ENCODE peak calls at places on chromosomes 1 and 21, in ten cellular contexts. O, B, K, Y, P, S, G, X, E and H are unnamed samples.

GRCh38 chr1:186643600-186643999 is 36.6 kb downstream of the PTGS2 start:
- DNase-seq in O (no peak), B (no peak), K (no peak), Y (no peak), P (no peak), S (no peak), G (no peak), X (no peak), E (peak), H (peak)

GRCh38 chr1:174433451-174433850 is 14.3 kb upstream of the GPR52 start:
- DNase-seq in O (no peak), B (no peak), K (no peak), Y (no peak), P (no peak), S (no peak), G (no peak), X (no peak), E (peak), H (peak)

GRCh38 chr1:66769512-66770229 is 17.4 kb downstream of the DYNLT5 start:
- DNase-seq in O (no peak), B (no peak), K (no peak), Y (no peak), P (no peak), S (peak), G (no peak), X (no peak), E (no peak), H (no peak)

GRCh38 chr1:10734900-10735602 is 61.4 kb downstream of the CASZ1 start:
- DNase-seq in O (no peak), B (peak), K (no peak), Y (peak), P (no peak), S (no peak), G (no peak), X (no peak), E (no peak), H (no peak)

GRCh38 chr1:81808760-81809159 is 8.0 kb downstream of the ADGRL2 start:
- DNase-seq in O (no peak), B (no peak), K (no peak), Y (no peak), P (no peak), S (no peak), G (no peak), X (no peak), E (no peak), H (peak)

GRCh38 chr1:8097077-8097799 is 71.1 kb upstream of the ERRFI1 start:
- DNase-seq in O (no peak), B (peak), K (no peak), Y (no peak), P (peak), S (no peak), G (no peak), X (no peak), E (no peak), H (peak)

GRCh38 chr21:22421416-22422190 is 1423.4 kb downstream of the NCAM2 start:
- DNase-seq in O (peak), B (no peak), K (no peak), Y (no peak), P (no peak), S (no peak), G (no peak), X (no peak), E (no peak), H (no peak)

GRCh38 chr21:34952701-34953100 is 96.4 kb downstream of the RUNX1 start:
- DNase-seq in O (no peak), B (peak), K (no peak), Y (no peak), P (peak), S (peak), G (no peak), X (no peak), E (no peak), H (no peak)

GRCh38 chr1:8629241-8630091 is 188.0 kb downstream of the RERE start:
- DNase-seq in O (no peak), B (no peak), K (no peak), Y (peak), P (peak), S (no peak), G (no peak), X (no peak), E (peak), H (peak)

GRCh38 chr1:54160351-54160750 is 7.6 kb upstream of the CDCP2 start:
- DNase-seq in O (no peak), B (no peak), K (no peak), Y (no peak), P (no peak), S (no peak), G (no peak), X (no peak), E (peak), H (peak)